ENCODE peak calls at places on chromosomes 13 and 19, in six cellular contexts. Q is mucosa of descending colon, K is psoas muscle, W is tibial nerve, C is tibial artery, H is Caco-2. V is an unnamed sample. For H3K4me1, the result is how much of the 10 kb centered on the place peaks cover.

GRCh38 chr13:31174018-31174417 is 12.3 kb upstream of the HSPH1 start:
- DNase-seq in H (no peak), K (no peak), Q (no peak), W (no peak), C (no peak), V (no peak)

GRCh38 chr13:39327080-39327479 is 275.9 kb downstream of the LHFPL6 start:
- DNase-seq in C (no peak), Q (no peak), K (no peak), W (no peak), H (no peak), V (no peak)

GRCh38 chr13:44052843-44053607 is 173.3 kb downstream of the LACC1 start:
- DNase-seq in K (no peak), H (peak), Q (no peak), C (peak), W (no peak), V (peak)

GRCh38 chr19:39643591-39643990 is 12.1 kb upstream of the LGALS16 start:
- DNase-seq in C (no peak), W (no peak), Q (no peak), H (no peak), K (no peak), V (no peak)

GRCh38 chr13:32537580-32538233 is 888 bp downstream of the N4BP2L2 start:
- DNase-seq in K (peak), Q (peak), C (peak), H (peak), W (no peak), V (peak)

GRCh38 chr13:21015284-21015683 is 46.1 kb downstream of the LATS2 start:
- DNase-seq in H (no peak), K (no peak), C (peak), W (no peak), Q (no peak), V (no peak)

GRCh38 chr13:75803175-75803611 is 167.1 kb downstream of the LMO7 start:
- DNase-seq in W (no peak), Q (peak), K (no peak), C (no peak), H (no peak), V (peak)

GRCh38 chr19:47413941-47414340 is 5.4 kb downstream of the MEIS3 start:
- DNase-seq in C (no peak), K (no peak), H (no peak), Q (no peak), W (no peak), V (no peak)

GRCh38 chr13:44815507-44816074 is 173.7 kb downstream of the NUFIP1 start:
- DNase-seq in Q (no peak), C (peak), H (peak), W (no peak), K (no peak), V (peak)

GRCh38 chr19:43575955-43576451 is 402 bp downstream of the PINLYP start:
- DNase-seq in Q (no peak), H (peak), K (no peak), W (no peak), C (no peak), V (no peak)

GRCh38 chr13:67298297-67298696 is 68.2 kb upstream of the PCDH9 start:
- DNase-seq in K (no peak), C (no peak), H (no peak), Q (no peak), W (no peak), V (no peak)

GRCh38 chr13:84358601-84359000 is 476.3 kb upstream of the SLITRK1 start:
- DNase-seq in C (no peak), Q (no peak), H (no peak), K (no peak), W (no peak), V (no peak)

GRCh38 chr19:13847033-13847899 is 29.7 kb upstream of the NANOS3 start:
- DNase-seq in C (peak), W (peak), K (peak), Q (peak), H (peak), V (peak)

GRCh38 chr13:59103004-59103768 is 1060.5 kb downstream of the DIAPH3 start:
- DNase-seq in K (no peak), W (no peak), C (no peak), H (no peak), Q (no peak), V (no peak)

GRCh38 chr19:2479556-2480194 is 3.7 kb downstream of the GADD45B start:
- DNase-seq in W (no peak), C (no peak), K (no peak), Q (no peak), H (no peak), V (no peak)

GRCh38 chr13:79491715-79492114 is 10.8 kb downstream of the NDFIP2 start:
- DNase-seq in W (no peak), K (no peak), Q (no peak), H (no peak), C (no peak), V (no peak)

GRCh38 chr13:49649244-49649962 is 21.1 kb downstream of the ARL11 start:
- DNase-seq in W (no peak), C (no peak), Q (no peak), H (peak), K (no peak), V (no peak)

GRCh38 chr19:33405491-33406461 is 32.3 kb downstream of the CEBPG start:
- DNase-seq in W (no peak), K (no peak), Q (no peak), H (no peak), C (peak), V (no peak)

GRCh38 chr13:87344176-87344575 is 327.0 kb upstream of the SLITRK5 start:
- DNase-seq in C (no peak), K (no peak), W (no peak), Q (no peak), H (no peak), V (no peak)

GRCh38 chr19:16066611-16067104 is 9.6 kb upstream of the TPM4 start:
- DNase-seq in W (no peak), Q (peak), H (peak), C (no peak), K (no peak), V (no peak)

GRCh38 chr19:2039959-2040646 is 10.9 kb downstream of the MKNK2 start:
- DNase-seq in K (no peak), H (no peak), C (no peak), W (no peak), Q (peak), V (no peak)

GRCh38 chr13:43003729-43004128 is 11.7 kb upstream of the EPSTI1 start:
- DNase-seq in K (no peak), Q (no peak), H (no peak), C (no peak), W (no peak), V (no peak)

GRCh38 chr13:114264886-114265611 is 16.4 kb upstream of the UPF3A start:
- DNase-seq in K (no peak), C (no peak), W (no peak), H (no peak), Q (no peak), V (no peak)

GRCh38 chr19:17125052-17125727 is 49.6 kb downstream of the MYO9B start:
- DNase-seq in W (no peak), Q (no peak), H (no peak), K (no peak), C (no peak), V (no peak)

GRCh38 chr13:98977568-98978270 is at the start of gene DOCK9:
- DNase-seq in C (peak), K (peak), H (peak), Q (peak), W (peak), V (peak)

GRCh38 chr19:1608414-1609391 is 3.4 kb upstream of the UQCR11 start:
- DNase-seq in W (no peak), K (no peak), H (no peak), Q (peak), C (no peak), V (no peak)

GRCh38 chr19:46605356-46605821 is 4.3 kb downstream of the CALM3 start:
- DNase-seq in K (no peak), W (peak), Q (no peak), C (no peak), H (no peak), V (peak)

GRCh38 chr19:984165-984967 is at the start of gene WDR18:
- DNase-seq in H (peak), K (peak), W (peak), Q (peak), C (peak), V (peak)

GRCh38 chr13:19601749-19602725 is 31.4 kb upstream of the MPHOSPH8 start:
- DNase-seq in K (peak), C (no peak), Q (peak), W (no peak), H (peak), V (peak)

GRCh38 chr13:87527036-87527435 is 144.1 kb upstream of the SLITRK5 start:
- DNase-seq in Q (no peak), W (no peak), K (no peak), H (no peak), C (no peak), V (no peak)

GRCh38 chr19:40584007-40584406 is 7.3 kb downstream of the SHKBP1 start:
- DNase-seq in W (no peak), C (no peak), H (no peak), K (no peak), Q (no peak), V (no peak)

GRCh38 chr19:575527-576506 is 3.4 kb downstream of the BSG start:
- DNase-seq in H (no peak), C (no peak), W (no peak), K (peak), Q (no peak), V (peak)

GRCh38 chr13:27924529-27925141 is 4.8 kb downstream of the PDX1 start:
- DNase-seq in Q (no peak), H (no peak), C (no peak), K (no peak), W (no peak), V (no peak)

GRCh38 chr19:22918221-22918620 is 84.8 kb downstream of the ZNF728 start:
- DNase-seq in H (no peak), C (no peak), Q (no peak), K (no peak), W (no peak), V (no peak)

GRCh38 chr19:887072-887471 is 5.9 kb downstream of the MED16 start:
- DNase-seq in K (no peak), W (no peak), H (no peak), Q (no peak), C (no peak), V (peak)

GRCh38 chr19:29662278-29662603 is 3.0 kb upstream of the PLEKHF1 start:
- DNase-seq in K (no peak), H (no peak), Q (no peak), W (no peak), C (no peak), V (no peak)

GRCh38 chr19:29663861-29664752 is 1.2 kb upstream of the PLEKHF1 start:
- DNase-seq in Q (no peak), C (no peak), K (no peak), W (no peak), H (no peak), V (no peak)

GRCh38 chr19:29664753-29665214 is 477 bp upstream of the PLEKHF1 start:
- DNase-seq in Q (no peak), K (no peak), H (no peak), C (no peak), W (no peak), V (no peak)

GRCh38 chr19:29660835-29661234 is 4.4 kb upstream of the PLEKHF1 start:
- DNase-seq in W (no peak), K (no peak), Q (no peak), C (no peak), H (no peak), V (no peak)

GRCh38 chr19:29662604-29663404 is 2.5 kb upstream of the PLEKHF1 start:
- DNase-seq in C (peak), K (peak), Q (peak), W (no peak), H (no peak), V (no peak)
- H3K4me3 ChIP-seq in C (peak), K (peak), Q (no peak), W (no peak), H (no peak), V (no peak)

GRCh38 chr13:29563941-29564340 is 31.5 kb downstream of the SLC7A1 start:
- DNase-seq in H (no peak), Q (no peak), W (no peak), K (no peak), C (no peak), V (no peak)
- H3K4me1 ChIP-seq in H (under half), Q (under half), W (under half), K (under half), C (under half), V (under half)

GRCh38 chr19:6274756-6275155 is 5.0 kb downstream of the MLLT1 start:
- DNase-seq in C (no peak), H (no peak), K (peak), Q (no peak), W (no peak), V (no peak)
- H3K4me3 ChIP-seq in C (peak), H (no peak), K (peak), Q (no peak), W (no peak), V (no peak)

GRCh38 chr13:110341445-110342247 is 34.6 kb downstream of the COL4A2 start:
- DNase-seq in C (peak), H (no peak), W (no peak), K (no peak), Q (no peak), V (no peak)

GRCh38 chr13:110338441-110339101 is 31.5 kb downstream of the COL4A2 start:
- DNase-seq in C (peak), W (peak), Q (no peak), H (no peak), K (no peak), V (no peak)

GRCh38 chr13:110339263-110339662 is 32.2 kb downstream of the COL4A2 start:
- DNase-seq in Q (no peak), W (no peak), H (no peak), C (no peak), K (no peak), V (no peak)

GRCh38 chr13:110340812-110341444 is 33.8 kb downstream of the COL4A2 start:
- DNase-seq in Q (peak), K (peak), C (peak), W (peak), H (no peak), V (peak)

DNA sequence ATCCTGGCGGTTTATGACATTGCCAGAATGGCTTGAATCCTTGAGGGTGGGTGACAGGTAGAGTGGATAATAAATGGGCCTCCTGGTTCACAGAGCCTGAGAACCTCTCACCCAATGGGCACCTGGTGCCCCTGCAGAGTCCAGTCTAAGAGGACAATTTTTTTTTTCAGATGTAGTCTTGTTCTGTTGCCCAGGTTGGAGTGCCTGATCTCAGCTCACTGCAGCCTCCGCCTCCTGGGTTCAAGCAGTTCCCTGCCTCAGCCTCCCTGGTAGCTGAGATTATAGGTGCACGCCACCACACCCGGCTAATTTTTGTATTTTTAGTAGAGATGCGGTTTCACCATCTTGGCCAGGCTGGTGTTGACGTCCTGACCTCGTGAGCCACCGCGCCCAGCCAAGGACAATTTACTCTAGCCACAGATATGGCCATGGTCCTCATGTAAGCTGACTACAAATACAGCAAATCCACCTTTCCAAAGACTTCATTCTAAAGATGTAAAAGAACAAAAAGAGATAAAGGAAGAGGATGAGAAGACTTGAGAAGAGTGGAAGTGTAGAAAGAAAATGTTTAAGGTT is 33.0 kb downstream of the COL4A2 start:
- DNase-seq in H (no peak), C (no peak), Q (no peak), W (no peak), K (no peak), V (no peak)
- H3K4me1 ChIP-seq in H (under half), C (half or more), Q (under half), W (half or more), K (under half), V (under half)

GRCh38 chr13:35479223-35479536 is 2.7 kb upstream of the MAB21L1 start:
- DNase-seq in W (no peak), K (no peak), Q (no peak), H (no peak), C (no peak), V (peak)
- H3K4me3 ChIP-seq in W (no peak), K (no peak), Q (no peak), H (no peak), C (no peak), V (peak)